ENCODE peak calls at places on chromosomes 11 and 22, in eight cellular contexts. One of them, this sample, is unnamed.

GRCh38 chr22:28917747-28918543 is 34.6 kb downstream of the ZNRF3 start:
- DNase-seq in coronary artery: no peak
- DNase-seq in CD8-positive, alpha-beta T cell: no peak
- DNase-seq in heart right ventricle: peak; percentile 34
- DNase-seq in tibial nerve: no peak
- DNase-seq in cardiac fibroblast: peak; percentile 46
- DNase-seq in H9: no peak
- DNase-seq in HCT116: peak; percentile 74
- DNase-seq in this sample: no peak

GRCh38 chr11:34564406-34564805 is 50.8 kb upstream of the ELF5 start:
- DNase-seq in coronary artery: no peak
- DNase-seq in CD8-positive, alpha-beta T cell: no peak
- DNase-seq in heart right ventricle: no peak
- DNase-seq in tibial nerve: no peak
- DNase-seq in cardiac fibroblast: peak; percentile 9
- DNase-seq in H9: peak; percentile 47
- DNase-seq in HCT116: peak; percentile 47
- DNase-seq in this sample: no peak

GRCh38 chr11:64118871-64119495 is 46.9 kb downstream of the MACROD1 start:
- DNase-seq in coronary artery: no peak
- DNase-seq in CD8-positive, alpha-beta T cell: no peak
- DNase-seq in heart right ventricle: no peak
- DNase-seq in tibial nerve: no peak
- DNase-seq in cardiac fibroblast: no peak
- DNase-seq in H9: no peak
- DNase-seq in HCT116: no peak
- DNase-seq in this sample: peak; percentile 72

GRCh38 chr11:77468527-77468926 is 5.4 kb downstream of the PAK1 start:
- DNase-seq in coronary artery: no peak
- DNase-seq in CD8-positive, alpha-beta T cell: no peak
- DNase-seq in heart right ventricle: no peak
- DNase-seq in tibial nerve: no peak
- DNase-seq in cardiac fibroblast: no peak
- DNase-seq in H9: no peak
- DNase-seq in HCT116: no peak
- DNase-seq in this sample: peak; percentile 24

GRCh38 chr22:28547132-28547842 is 132.4 kb downstream of the TTC28 start:
- DNase-seq in coronary artery: no peak
- DNase-seq in CD8-positive, alpha-beta T cell: no peak
- DNase-seq in heart right ventricle: no peak
- DNase-seq in tibial nerve: no peak
- DNase-seq in cardiac fibroblast: peak; percentile 78
- DNase-seq in H9: no peak
- DNase-seq in HCT116: no peak
- DNase-seq in this sample: no peak

GRCh38 chr11:123174196-123175183 is 20.6 kb downstream of the CLMP start:
- DNase-seq in coronary artery: no peak
- DNase-seq in CD8-positive, alpha-beta T cell: no peak
- DNase-seq in heart right ventricle: no peak
- DNase-seq in tibial nerve: peak; percentile 78
- DNase-seq in cardiac fibroblast: peak; percentile 95
- DNase-seq in H9: no peak
- DNase-seq in HCT116: no peak
- DNase-seq in this sample: no peak

GRCh38 chr22:36227806-36228205 is 11.5 kb downstream of the APOL2 start:
- DNase-seq in coronary artery: peak; percentile 50
- DNase-seq in CD8-positive, alpha-beta T cell: no peak
- DNase-seq in heart right ventricle: no peak
- DNase-seq in tibial nerve: no peak
- DNase-seq in cardiac fibroblast: no peak
- DNase-seq in H9: no peak
- DNase-seq in HCT116: no peak
- DNase-seq in this sample: no peak

GRCh38 chr11:133906241-133906640 is 50.5 kb downstream of the IGSF9B start:
- DNase-seq in coronary artery: no peak
- DNase-seq in CD8-positive, alpha-beta T cell: no peak
- DNase-seq in heart right ventricle: no peak
- DNase-seq in tibial nerve: no peak
- DNase-seq in cardiac fibroblast: no peak
- DNase-seq in H9: no peak
- DNase-seq in HCT116: no peak
- DNase-seq in this sample: no peak

GRCh38 chr11:132451942-132452601 is 1080.2 kb downstream of the OPCML start:
- DNase-seq in coronary artery: no peak
- DNase-seq in CD8-positive, alpha-beta T cell: no peak
- DNase-seq in heart right ventricle: no peak
- DNase-seq in tibial nerve: no peak
- DNase-seq in cardiac fibroblast: no peak
- DNase-seq in H9: no peak
- DNase-seq in HCT116: no peak
- DNase-seq in this sample: no peak

GRCh38 chr22:38109391-38110000 is 988 bp downstream of the BAIAP2L2 start:
- DNase-seq in coronary artery: no peak
- DNase-seq in CD8-positive, alpha-beta T cell: no peak
- DNase-seq in heart right ventricle: no peak
- DNase-seq in tibial nerve: no peak
- DNase-seq in cardiac fibroblast: no peak
- DNase-seq in H9: no peak
- DNase-seq in HCT116: no peak
- DNase-seq in this sample: no peak
- TF ChIP-seq CTCF in coronary artery: no peak
- TF ChIP-seq CTCF in CD8-positive, alpha-beta T cell: no peak
- TF ChIP-seq CTCF in heart right ventricle: no peak
- TF ChIP-seq CTCF in tibial nerve: no peak
- TF ChIP-seq CTCF in cardiac fibroblast: no peak
- TF ChIP-seq CTCF in H9: no peak
- TF ChIP-seq CTCF in HCT116: no peak
- TF ChIP-seq CTCF in this sample: no peak

GRCh38 chr11:32297629-32298028 is 137.7 kb downstream of the WT1 start:
- DNase-seq in coronary artery: no peak
- DNase-seq in CD8-positive, alpha-beta T cell: no peak
- DNase-seq in heart right ventricle: no peak
- DNase-seq in tibial nerve: no peak
- DNase-seq in cardiac fibroblast: peak; percentile 72
- DNase-seq in H9: no peak
- DNase-seq in HCT116: peak; percentile 31
- DNase-seq in this sample: no peak
- TF ChIP-seq CTCF in coronary artery: no peak
- TF ChIP-seq CTCF in CD8-positive, alpha-beta T cell: peak; percentile 17
- TF ChIP-seq CTCF in heart right ventricle: peak; percentile 11
- TF ChIP-seq CTCF in tibial nerve: peak; percentile 57
- TF ChIP-seq CTCF in cardiac fibroblast: peak; percentile 29
- TF ChIP-seq CTCF in H9: no peak
- TF ChIP-seq CTCF in HCT116: peak; percentile 58
- TF ChIP-seq CTCF in this sample: peak; percentile 59

GRCh38 chr11:60349990-60350389 is 22.9 kb downstream of the MS4A6E start:
- DNase-seq in coronary artery: no peak
- DNase-seq in CD8-positive, alpha-beta T cell: no peak
- DNase-seq in heart right ventricle: no peak
- DNase-seq in tibial nerve: no peak
- DNase-seq in cardiac fibroblast: no peak
- DNase-seq in H9: no peak
- DNase-seq in HCT116: no peak
- DNase-seq in this sample: no peak

GRCh38 chr11:60344146-60344545 is 17.1 kb downstream of the MS4A6E start:
- DNase-seq in coronary artery: no peak
- DNase-seq in CD8-positive, alpha-beta T cell: no peak
- DNase-seq in heart right ventricle: no peak
- DNase-seq in tibial nerve: no peak
- DNase-seq in cardiac fibroblast: no peak
- DNase-seq in H9: no peak
- DNase-seq in HCT116: no peak
- DNase-seq in this sample: no peak

GRCh38 chr11:60345489-60345888 is 18.4 kb downstream of the MS4A6E start:
- DNase-seq in coronary artery: no peak
- DNase-seq in CD8-positive, alpha-beta T cell: peak; percentile 15
- DNase-seq in heart right ventricle: peak; percentile 19
- DNase-seq in tibial nerve: no peak
- DNase-seq in cardiac fibroblast: no peak
- DNase-seq in H9: peak; percentile 59
- DNase-seq in HCT116: peak; percentile 21
- DNase-seq in this sample: no peak

GRCh38 chr11:60347084-60347797 is 20.2 kb downstream of the MS4A6E start:
- DNase-seq in coronary artery: no peak
- DNase-seq in CD8-positive, alpha-beta T cell: no peak
- DNase-seq in heart right ventricle: no peak
- DNase-seq in tibial nerve: no peak
- DNase-seq in cardiac fibroblast: no peak
- DNase-seq in H9: no peak
- DNase-seq in HCT116: no peak
- DNase-seq in this sample: no peak

GRCh38 chr11:60348116-60348515 is 21.1 kb downstream of the MS4A6E start:
- DNase-seq in coronary artery: no peak
- DNase-seq in CD8-positive, alpha-beta T cell: no peak
- DNase-seq in heart right ventricle: no peak
- DNase-seq in tibial nerve: no peak
- DNase-seq in cardiac fibroblast: no peak
- DNase-seq in H9: no peak
- DNase-seq in HCT116: no peak
- DNase-seq in this sample: no peak
- TF ChIP-seq CTCF in coronary artery: no peak
- TF ChIP-seq CTCF in CD8-positive, alpha-beta T cell: no peak
- TF ChIP-seq CTCF in heart right ventricle: no peak
- TF ChIP-seq CTCF in tibial nerve: no peak
- TF ChIP-seq CTCF in cardiac fibroblast: no peak
- TF ChIP-seq CTCF in H9: peak; percentile 64
- TF ChIP-seq CTCF in HCT116: peak; percentile 13
- TF ChIP-seq CTCF in this sample: no peak

GRCh38 chr11:83401506-83402225 is 115.5 kb upstream of the CCDC90B start:
- DNase-seq in coronary artery: no peak
- DNase-seq in CD8-positive, alpha-beta T cell: no peak
- DNase-seq in heart right ventricle: no peak
- DNase-seq in tibial nerve: no peak
- DNase-seq in cardiac fibroblast: no peak
- DNase-seq in H9: no peak
- DNase-seq in HCT116: no peak
- DNase-seq in this sample: no peak
- TF ChIP-seq CTCF in coronary artery: no peak
- TF ChIP-seq CTCF in CD8-positive, alpha-beta T cell: no peak
- TF ChIP-seq CTCF in heart right ventricle: no peak
- TF ChIP-seq CTCF in tibial nerve: no peak
- TF ChIP-seq CTCF in cardiac fibroblast: no peak
- TF ChIP-seq CTCF in H9: no peak
- TF ChIP-seq CTCF in HCT116: no peak
- TF ChIP-seq CTCF in this sample: no peak

DNA sequence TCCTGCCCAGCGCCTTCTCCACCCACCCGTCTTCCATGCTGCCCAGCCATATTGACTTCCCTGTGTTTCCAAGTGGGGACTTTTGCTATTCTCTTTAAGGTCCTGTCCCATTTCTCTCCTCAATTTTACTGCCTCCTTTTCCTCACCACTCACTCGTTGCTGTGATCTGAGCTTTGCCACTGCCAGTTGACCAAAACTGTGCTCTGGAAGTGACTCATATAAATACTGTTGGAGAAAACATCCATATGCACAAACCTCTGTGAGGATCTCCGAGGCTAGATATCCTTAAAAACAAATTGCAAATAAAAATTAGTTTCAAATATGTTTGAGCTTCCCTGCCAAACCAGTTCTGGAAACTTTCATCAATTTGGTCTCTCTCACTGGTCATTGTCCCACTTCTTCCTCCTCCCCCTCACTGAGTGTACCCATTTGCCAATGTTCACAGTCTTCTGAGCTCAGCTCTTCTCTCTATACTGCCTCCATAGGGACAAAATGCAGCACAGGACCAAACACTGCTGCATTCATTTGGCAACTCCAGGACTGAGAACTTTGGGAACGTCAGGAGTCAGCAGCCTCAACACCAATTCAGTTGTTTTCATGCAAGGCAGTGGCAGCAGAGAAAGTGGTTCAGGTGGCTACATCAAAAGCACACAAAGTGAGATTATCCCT is 34.0 kb upstream of the MMP13 start:
- DNase-seq in coronary artery: no peak
- DNase-seq in CD8-positive, alpha-beta T cell: no peak
- DNase-seq in heart right ventricle: no peak
- DNase-seq in tibial nerve: no peak
- DNase-seq in cardiac fibroblast: no peak
- DNase-seq in H9: no peak
- DNase-seq in HCT116: no peak
- DNase-seq in this sample: no peak
- TF ChIP-seq CTCF in coronary artery: no peak
- TF ChIP-seq CTCF in CD8-positive, alpha-beta T cell: no peak
- TF ChIP-seq CTCF in heart right ventricle: no peak
- TF ChIP-seq CTCF in tibial nerve: no peak
- TF ChIP-seq CTCF in cardiac fibroblast: no peak
- TF ChIP-seq CTCF in H9: no peak
- TF ChIP-seq CTCF in HCT116: no peak
- TF ChIP-seq CTCF in this sample: no peak

DNA sequence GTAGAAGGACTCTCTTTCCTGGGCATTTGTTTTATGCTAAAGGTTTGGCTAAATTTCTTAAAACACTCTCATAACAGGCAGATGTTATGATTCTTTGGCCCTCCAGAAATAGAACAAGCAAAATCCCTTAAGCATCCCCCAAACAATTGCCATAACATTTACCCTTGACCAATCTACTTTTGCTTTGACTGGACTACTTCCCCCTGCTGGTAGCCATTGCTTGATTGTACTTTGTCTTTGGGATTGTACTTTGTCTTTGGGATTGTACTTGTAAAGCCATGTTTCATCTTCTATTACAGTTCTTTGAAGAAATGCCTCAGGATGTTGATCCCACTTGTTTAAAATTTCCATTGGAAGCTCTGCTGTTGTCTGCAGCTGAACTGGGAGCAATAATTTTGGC is 53.3 kb upstream of the GLYAT start:
- DNase-seq in coronary artery: no peak
- DNase-seq in CD8-positive, alpha-beta T cell: no peak
- DNase-seq in heart right ventricle: no peak
- DNase-seq in tibial nerve: no peak
- DNase-seq in cardiac fibroblast: no peak
- DNase-seq in H9: no peak
- DNase-seq in HCT116: no peak
- DNase-seq in this sample: no peak
- TF ChIP-seq CTCF in coronary artery: no peak
- TF ChIP-seq CTCF in CD8-positive, alpha-beta T cell: no peak
- TF ChIP-seq CTCF in heart right ventricle: no peak
- TF ChIP-seq CTCF in tibial nerve: no peak
- TF ChIP-seq CTCF in cardiac fibroblast: peak; percentile 13
- TF ChIP-seq CTCF in H9: no peak
- TF ChIP-seq CTCF in HCT116: peak; percentile 14
- TF ChIP-seq CTCF in this sample: no peak

DNA sequence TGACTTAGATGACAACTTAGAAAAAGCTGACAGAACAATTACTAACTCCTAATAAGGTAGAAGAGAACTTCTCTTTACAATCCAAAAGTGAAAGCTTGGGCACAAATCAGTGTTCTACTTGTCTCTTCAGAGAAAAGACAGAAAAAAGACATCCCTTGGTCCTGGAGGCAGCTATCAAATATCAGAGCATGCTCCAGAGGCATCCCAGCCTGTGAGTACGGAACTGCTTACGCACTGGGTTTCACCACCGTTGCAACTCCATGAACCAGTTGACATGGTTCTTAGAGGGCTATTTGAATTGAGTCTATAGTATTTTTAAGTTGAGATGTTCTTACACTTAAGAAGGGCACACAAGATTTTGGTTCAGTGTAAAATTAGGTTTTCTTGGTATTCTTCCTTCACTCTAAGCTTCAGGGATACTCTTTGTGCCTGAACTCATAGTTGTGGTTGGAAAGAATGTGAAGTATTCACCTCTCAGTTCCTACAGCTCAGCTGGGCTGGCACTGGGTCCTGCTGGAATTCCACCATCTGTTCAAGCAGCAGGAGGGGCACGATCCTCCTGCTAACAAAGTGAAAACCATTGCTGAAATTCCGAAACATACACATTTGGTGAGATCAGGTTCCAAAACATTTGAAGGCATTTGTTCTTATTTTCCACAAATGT is 6.3 kb downstream of the AKIP1 start:
- DNase-seq in coronary artery: peak; percentile 12
- DNase-seq in CD8-positive, alpha-beta T cell: no peak
- DNase-seq in heart right ventricle: no peak
- DNase-seq in tibial nerve: peak; percentile 40
- DNase-seq in cardiac fibroblast: peak; percentile 93
- DNase-seq in H9: peak; percentile 60
- DNase-seq in HCT116: no peak
- DNase-seq in this sample: no peak
- TF ChIP-seq CTCF in coronary artery: no peak
- TF ChIP-seq CTCF in CD8-positive, alpha-beta T cell: no peak
- TF ChIP-seq CTCF in heart right ventricle: no peak
- TF ChIP-seq CTCF in tibial nerve: no peak
- TF ChIP-seq CTCF in cardiac fibroblast: no peak
- TF ChIP-seq CTCF in H9: no peak
- TF ChIP-seq CTCF in HCT116: no peak
- TF ChIP-seq CTCF in this sample: no peak